ENCODE peak calls at places on chromosomes 12 and 14, in four cellular contexts. J, F, T and P are unnamed samples.

GRCh38 chr14:32343926-32344430 is 14.9 kb downstream of the AKAP6 start:
- DNase-seq in J (no peak), F (no peak), T (peak), P (no peak)

GRCh38 chr12:80445083-80445482 is 1.0 kb downstream of the PTPRQ start:
- DNase-seq in J (no peak), F (no peak), T (no peak), P (no peak)

GRCh38 chr14:102917469-102918211 is 4.8 kb upstream of the AMN start:
- DNase-seq in J (no peak), F (no peak), T (no peak), P (peak)

GRCh38 chr14:90999299-90999698 is 61.1 kb downstream of the RPS6KA5 start:
- DNase-seq in J (no peak), F (no peak), T (no peak), P (no peak)

GRCh38 chr12:100251917-100252316 is 15.0 kb downstream of the DEPDC4 start:
- DNase-seq in J (no peak), F (no peak), T (no peak), P (no peak)

GRCh38 chr12:78321696-78322095 is 491.0 kb downstream of the NAV3 start:
- DNase-seq in J (no peak), F (no peak), T (no peak), P (no peak)

GRCh38 chr14:74429221-74429691 is 3.2 kb upstream of the SYNDIG1L start:
- DNase-seq in J (no peak), F (no peak), T (no peak), P (peak)

GRCh38 chr14:87082917-87083316 is 910.1 kb downstream of the GALC start:
- DNase-seq in J (no peak), F (no peak), T (no peak), P (no peak)

GRCh38 chr14:68526420-68527105 is 266.3 kb downstream of the ZFP36L1 start:
- DNase-seq in J (no peak), F (no peak), T (no peak), P (no peak)

GRCh38 chr14:98912655-98913054 is 359.3 kb downstream of the BCL11B start:
- DNase-seq in J (no peak), F (no peak), T (peak), P (no peak)

GRCh38 chr14:78327426-78328210 is 157.4 kb downstream of the NRXN3 start:
- DNase-seq in J (no peak), F (no peak), T (no peak), P (no peak)

GRCh38 chr12:88401153-88401552 is 179.1 kb downstream of the KITLG start:
- DNase-seq in J (no peak), F (no peak), T (peak), P (no peak)

GRCh38 chr12:1351926-1352325 is 242.5 kb downstream of the FBXL14 start:
- DNase-seq in J (no peak), F (no peak), T (peak), P (no peak)

GRCh38 chr12:52860102-52860838 is 11.5 kb upstream of the KRT78 start:
- DNase-seq in J (no peak), F (no peak), T (peak), P (no peak)

GRCh38 chr12:54001283-54002187 is 1.6 kb downstream of the HOXC9 start:
- DNase-seq in J (no peak), F (no peak), T (no peak), P (no peak)

GRCh38 chr14:31897581-31898186 is 179.4 kb upstream of the ARHGAP5 start:
- DNase-seq in J (no peak), F (no peak), T (no peak), P (peak)

GRCh38 chr14:53711205-53711604 is 245.4 kb downstream of the BMP4 start:
- DNase-seq in J (no peak), F (no peak), T (no peak), P (no peak)

GRCh38 chr12:113742801-113743200 is 223.3 kb downstream of the RBM19 start:
- DNase-seq in J (no peak), F (no peak), T (no peak), P (no peak)

GRCh38 chr12:46751173-46751572 is 74.6 kb downstream of the SLC38A4 start:
- DNase-seq in J (no peak), F (no peak), T (no peak), P (no peak)

GRCh38 chr12:96211989-96212388 is 17.8 kb downstream of the ELK3 start:
- DNase-seq in J (no peak), F (no peak), T (no peak), P (no peak)

GRCh38 chr12:109544955-109545531 is 28.3 kb downstream of the MMAB start:
- DNase-seq in J (no peak), F (no peak), T (peak), P (no peak)

GRCh38 chr12:54009171-54010052 is 627 bp downstream of the HOXC8 start:
- DNase-seq in J (no peak), F (no peak), T (peak), P (no peak)

GRCh38 chr14:50501642-50502041 is 30.7 kb downstream of the MAP4K5 start:
- DNase-seq in J (no peak), F (no peak), T (peak), P (no peak)
- H2AFZ ChIP-seq in J (no peak), F (no peak), T (no peak), P (no peak)

GRCh38 chr12:124562018-124562795 is 5.2 kb downstream of the NCOR2 start:
- DNase-seq in J (no peak), F (no peak), T (no peak), P (no peak)

GRCh38 chr12:124563809-124564208 is 3.6 kb downstream of the NCOR2 start:
- DNase-seq in J (no peak), F (no peak), T (no peak), P (no peak)

GRCh38 chr12:124564232-124564958 is 3.0 kb downstream of the NCOR2 start:
- DNase-seq in J (no peak), F (no peak), T (no peak), P (no peak)

GRCh38 chr12:124562796-124563181 is 4.6 kb downstream of the NCOR2 start:
- DNase-seq in J (no peak), F (no peak), T (no peak), P (no peak)

GRCh38 chr12:124563401-124563800 is 4.0 kb downstream of the NCOR2 start:
- DNase-seq in J (no peak), F (no peak), T (no peak), P (no peak)
- H3K4me2 ChIP-seq in J (peak), F (no peak), T (no peak), P (no peak)

DNA sequence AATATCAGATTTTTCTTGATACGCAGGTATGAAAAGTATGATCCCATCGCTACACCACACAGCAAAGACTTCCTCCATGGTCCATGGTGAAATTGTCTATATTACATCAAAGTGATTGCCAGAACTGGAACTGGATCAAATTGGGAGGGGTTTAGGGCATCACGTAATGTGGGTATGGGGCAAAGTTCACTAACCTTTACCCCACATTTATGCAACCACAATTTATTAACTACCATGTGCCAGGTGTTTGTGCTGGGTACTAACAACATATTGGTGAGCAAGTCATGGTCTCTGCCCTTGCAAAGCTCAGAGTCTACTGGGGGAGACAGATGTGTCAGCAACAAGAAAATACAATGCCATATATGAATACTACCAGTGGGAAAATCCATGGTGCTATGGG is 258.9 kb downstream of the SUDS3 start:
- DNase-seq in J (no peak), F (no peak), T (no peak), P (no peak)
- H2AFZ ChIP-seq in J (no peak), F (no peak), T (no peak), P (no peak)

GRCh38 chr12:132117558-132117875 is 26.6 kb downstream of the DDX51 start:
- DNase-seq in J (no peak), F (no peak), T (no peak), P (no peak)
- H3K4me2 ChIP-seq in J (no peak), F (no peak), T (no peak), P (no peak)

DNA sequence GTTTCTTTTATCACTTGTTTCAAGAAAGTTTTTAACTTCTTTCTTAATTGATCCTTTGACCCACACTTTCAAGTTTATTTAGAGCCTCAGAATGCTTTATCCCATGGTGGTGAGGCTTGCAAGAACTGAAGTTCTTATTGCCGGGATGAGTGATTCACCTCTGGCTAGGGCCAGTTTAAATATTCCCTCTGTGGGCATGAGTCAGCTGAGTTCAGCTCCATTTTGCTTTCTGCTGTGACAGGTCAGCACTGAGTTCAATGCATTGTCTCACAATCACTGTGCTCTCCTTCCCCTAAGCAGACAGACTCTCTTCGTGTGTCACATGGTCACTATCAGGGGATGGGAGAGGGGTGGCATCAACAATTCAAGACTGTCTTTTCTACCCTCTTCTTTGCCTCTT is 514.6 kb upstream of the FBXO33 start:
- DNase-seq in J (no peak), F (no peak), T (no peak), P (peak)
- H2AFZ ChIP-seq in J (no peak), F (peak), T (no peak), P (no peak)

GRCh38 chr14:76710093-76711010 is 50.9 kb upstream of the VASH1 start:
- DNase-seq in J (no peak), F (peak), T (peak), P (peak)
- H3K4me2 ChIP-seq in J (no peak), F (no peak), T (no peak), P (no peak)

GRCh38 chr12:57549909-57550627 is at the start of gene KIF5A:
- DNase-seq in J (no peak), F (peak), T (no peak), P (peak)
- H2AFZ ChIP-seq in J (peak), F (peak), T (peak), P (peak)